ENCODE peak calls at places on chromosomes 6 and 20, in seven cellular contexts. J is putamen; L is naive thymus-derived CD8-positive, alpha-beta T cell; B is stimulated activated CD4-positive, alpha-beta T cell treated with anti-CD3 and anti-CD28 coated beads, TNF-alpha, amount 100 ng/mL, for 24 hours; H is activated naive CD4-positive, alpha-beta T cell treated with anti-CD3 and anti-CD28 coated beads for 36 hours; D is D341Med; W is RKO. I is an unnamed sample.

GRCh38 chr20:61683721-61684120 is 382.0 kb downstream of the TAF4 start:
- DNase-seq in B (no peak), H (no peak), W (no peak), J (no peak), D (no peak), L (no peak), I (no peak)

GRCh38 chr6:61606500-61606899 is 679.5 kb downstream of the KHDRBS2 start:
- DNase-seq in J (no peak), H (no peak), W (no peak), B (no peak), D (no peak), L (no peak), I (no peak)

GRCh38 chr6:74939309-74939708 is 266.5 kb downstream of the COL12A1 start:
- DNase-seq in D (no peak), L (no peak), B (no peak), H (no peak), J (no peak), W (no peak), I (no peak)

GRCh38 chr6:43983632-43984031 is 143.6 kb downstream of the MRPL14 start:
- DNase-seq in D (no peak), J (no peak), B (no peak), W (no peak), H (no peak), L (no peak), I (no peak)

GRCh38 chr6:150445486-150445885 is 76.7 kb downstream of the IYD start:
- DNase-seq in D (no peak), H (no peak), W (no peak), J (no peak), B (no peak), L (no peak), I (no peak)

GRCh38 chr6:165621950-165622349 is 41.1 kb downstream of the PDE10A start:
- DNase-seq in D (no peak), W (no peak), J (no peak), H (no peak), L (no peak), B (no peak), I (no peak)

GRCh38 chr20:43909211-43909610 is 5.4 kb upstream of the TOX2 start:
- DNase-seq in D (no peak), J (no peak), W (no peak), B (no peak), H (no peak), L (no peak), I (no peak)

GRCh38 chr20:35604444-35604750 is 11.2 kb upstream of the SPAG4 start:
- DNase-seq in L (no peak), W (no peak), H (no peak), J (no peak), D (no peak), B (no peak), I (no peak)

GRCh38 chr6:137652961-137653697 is 158.9 kb upstream of the OLIG3 start:
- DNase-seq in J (no peak), L (no peak), H (no peak), D (no peak), B (no peak), W (no peak), I (no peak)

GRCh38 chr6:44397424-44398169 is 10.1 kb downstream of the CDC5L start:
- DNase-seq in W (peak), L (no peak), H (no peak), B (no peak), D (peak), J (no peak), I (no peak)

GRCh38 chr6:36683145-36683655 is 4.7 kb downstream of the CDKN1A start:
- DNase-seq in H (no peak), L (no peak), D (no peak), B (no peak), W (no peak), J (no peak), I (no peak)

GRCh38 chr6:33199687-33200233 is 705 bp downstream of the RXRB start:
- DNase-seq in L (peak), B (peak), H (peak), D (peak), J (peak), W (peak), I (peak)

GRCh38 chr20:46402236-46402886 is 4.1 kb downstream of the ELMO2 start:
- DNase-seq in B (no peak), W (no peak), J (peak), H (no peak), L (no peak), D (no peak), I (no peak)

GRCh38 chr6:15475261-15475660 is 187.6 kb downstream of the DTNBP1 start:
- DNase-seq in D (no peak), B (no peak), L (no peak), H (no peak), W (no peak), J (no peak), I (no peak)

GRCh38 chr6:72621243-72622093 is at the start of gene KCNQ5:
- DNase-seq in D (peak), W (no peak), H (peak), B (peak), L (peak), J (peak), I (no peak)

GRCh38 chr6:119129148-119129967 is 50.9 kb upstream of the FAM184A start:
- DNase-seq in L (no peak), B (no peak), J (peak), H (no peak), D (no peak), W (peak), I (no peak)

GRCh38 chr6:170307080-170307545 is 555 bp downstream of the FAM120B start:
- DNase-seq in L (no peak), B (no peak), D (no peak), W (no peak), J (no peak), H (no peak), I (no peak)

GRCh38 chr6:150813319-150813992 is 52.0 kb upstream of the MTHFD1L start:
- DNase-seq in D (no peak), H (peak), W (peak), L (no peak), J (no peak), B (peak), I (peak)

GRCh38 chr20:36470482-36471062 is 70.7 kb upstream of the MYL9 start:
- DNase-seq in B (no peak), L (no peak), J (no peak), W (no peak), D (no peak), H (no peak), I (no peak)

I was measured in activated T-helper 9 cell treated with anti-CD3 and anti-CD28 coated beads, Interleukin-2, amount 50 U/mL, for 16 hours.